ENCODE peak calls at places on chromosomes 6 and 20, in ten cellular contexts. D is GM12865, L is body of pancreas, J is psoas muscle, W is Peyer's patch, V is RWPE2, I is cardiac muscle cell, R is heart left ventricle, Q is endodermal cell, O is pancreas. A is an unnamed sample.

GRCh38 chr20:11001767-11002540 is 328.2 kb upstream of the JAG1 start:
- DNase-seq in D (no peak), L (no peak), J (peak), W (no peak), V (peak), I (peak), R (no peak), Q (no peak), O (no peak), A (no peak)

GRCh38 chr6:73249998-73250397 is 13.0 kb downstream of the KHDC1 start:
- DNase-seq in D (no peak), L (no peak), J (no peak), W (no peak), V (no peak), I (no peak), R (no peak), Q (no peak), O (no peak), A (no peak)

GRCh38 chr20:50037123-50037522 is 54.3 kb downstream of the SNAI1 start:
- DNase-seq in D (no peak), L (no peak), J (no peak), W (no peak), V (no peak), I (no peak), R (no peak), Q (no peak), O (no peak), A (no peak)

GRCh38 chr20:37299718-37300529 is 10.5 kb downstream of the MANBAL start:
- DNase-seq in D (no peak), L (no peak), J (no peak), W (peak), V (no peak), I (peak), R (no peak), Q (no peak), O (no peak), A (no peak)

GRCh38 chr20:24485981-24486380 is 16.6 kb downstream of the SYNDIG1 start:
- DNase-seq in D (no peak), L (no peak), J (no peak), W (no peak), V (no peak), I (no peak), R (no peak), Q (peak), O (no peak), A (no peak)

GRCh38 chr6:37202788-37203491 is 33.0 kb downstream of the PIM1 start:
- DNase-seq in D (no peak), L (no peak), J (no peak), W (peak), V (no peak), I (no peak), R (no peak), Q (peak), O (no peak), A (no peak)

GRCh38 chr6:136494710-136495109 is 55.5 kb downstream of the MAP7 start:
- DNase-seq in D (no peak), L (no peak), J (no peak), W (no peak), V (no peak), I (no peak), R (no peak), Q (no peak), O (no peak), A (no peak)

GRCh38 chr20:17655865-17656489 is 26.1 kb downstream of the RRBP1 start:
- DNase-seq in D (peak), L (peak), J (no peak), W (no peak), V (peak), I (no peak), R (no peak), Q (peak), O (peak), A (no peak)

GRCh38 chr20:58264271-58264670 is 35.8 kb upstream of the ANKRD60 start:
- DNase-seq in D (no peak), L (no peak), J (no peak), W (peak), V (no peak), I (no peak), R (no peak), Q (no peak), O (no peak), A (no peak)

GRCh38 chr6:154463573-154464419 is 46.7 kb downstream of the CNKSR3 start:
- DNase-seq in D (no peak), L (no peak), J (no peak), W (no peak), V (no peak), I (no peak), R (no peak), Q (no peak), O (no peak), A (no peak)

GRCh38 chr6:26118999-26119398 is 31.8 kb downstream of the HFE start:
- DNase-seq in D (no peak), L (no peak), J (no peak), W (no peak), V (no peak), I (peak), R (no peak), Q (no peak), O (no peak), A (no peak)

GRCh38 chr6:137155830-137156229 is 17.6 kb downstream of the IL22RA2 start:
- DNase-seq in D (peak), L (no peak), J (no peak), W (no peak), V (no peak), I (peak), R (no peak), Q (no peak), O (no peak), A (no peak)

GRCh38 chr20:23479043-23479442 is 11.9 kb upstream of the CST8 start:
- DNase-seq in D (no peak), L (no peak), J (no peak), W (no peak), V (no peak), I (no peak), R (no peak), Q (no peak), O (no peak), A (no peak)

GRCh38 chr6:7050911-7051779 is 56.6 kb upstream of the RREB1 start:
- DNase-seq in D (peak), L (peak), J (peak), W (peak), V (peak), I (peak), R (peak), Q (peak), O (peak), A (peak)

GRCh38 chr6:36445651-36446050 is 2.9 kb downstream of the KCTD20 start:
- DNase-seq in D (no peak), L (no peak), J (no peak), W (no peak), V (no peak), I (peak), R (no peak), Q (no peak), O (no peak), A (no peak)

GRCh38 chr6:150408842-150409241 is 40.0 kb downstream of the IYD start:
- DNase-seq in D (no peak), L (peak), J (no peak), W (no peak), V (no peak), I (no peak), R (no peak), Q (no peak), O (peak), A (no peak)

GRCh38 chr6:34709386-34709785 is 12.8 kb upstream of the ILRUN start:
- DNase-seq in D (no peak), L (peak), J (peak), W (no peak), V (no peak), I (peak), R (peak), Q (no peak), O (peak), A (no peak)

GRCh38 chr6:117346142-117346930 is 79.4 kb downstream of the ROS1 start:
- DNase-seq in D (no peak), L (no peak), J (no peak), W (no peak), V (no peak), I (peak), R (no peak), Q (no peak), O (no peak), A (no peak)

GRCh38 chr6:77368660-77369313 is 94.5 kb downstream of the HTR1B start:
- DNase-seq in D (no peak), L (peak), J (no peak), W (no peak), V (no peak), I (peak), R (no peak), Q (peak), O (peak), A (peak)

GRCh38 chr6:166691741-166692140 is 64.7 kb upstream of the RPS6KA2 start:
- DNase-seq in D (no peak), L (no peak), J (no peak), W (no peak), V (no peak), I (no peak), R (no peak), Q (no peak), O (no peak), A (no peak)

GRCh38 chr20:38645980-38646858 is 44.6 kb downstream of the ARHGAP40 start:
- DNase-seq in D (peak), L (peak), J (peak), W (peak), V (peak), I (peak), R (peak), Q (peak), O (peak), A (peak)

GRCh38 chr6:139944976-139945375 is 570.5 kb upstream of the CITED2 start:
- DNase-seq in D (no peak), L (no peak), J (no peak), W (no peak), V (no peak), I (peak), R (no peak), Q (no peak), O (no peak), A (no peak)

GRCh38 chr6:54194067-54194466 is 82.8 kb downstream of the MLIP start:
- DNase-seq in D (no peak), L (no peak), J (no peak), W (no peak), V (no peak), I (peak), R (no peak), Q (no peak), O (no peak), A (no peak)

GRCh38 chr20:10674684-10675455 is 1.1 kb upstream of the JAG1 start:
- DNase-seq in D (peak), L (peak), J (peak), W (peak), V (peak), I (peak), R (peak), Q (peak), O (peak), A (peak)

GRCh38 chr6:45423901-45424627 is 46.3 kb upstream of the SUPT3H start:
- DNase-seq in D (peak), L (no peak), J (peak), W (peak), V (no peak), I (peak), R (peak), Q (peak), O (no peak), A (peak)

GRCh38 chr6:39029156-39030011 is 19.2 kb upstream of the GLP1R start:
- DNase-seq in D (peak), L (peak), J (no peak), W (peak), V (no peak), I (peak), R (no peak), Q (peak), O (peak), A (peak)

GRCh38 chr6:136037246-136037884 is 185.9 kb downstream of the PDE7B start:
- DNase-seq in D (no peak), L (no peak), J (no peak), W (no peak), V (no peak), I (peak), R (no peak), Q (no peak), O (no peak), A (no peak)

GRCh38 chr6:6469074-6469473 is 119.4 kb upstream of the LY86 start:
- DNase-seq in D (no peak), L (no peak), J (no peak), W (no peak), V (peak), I (no peak), R (no peak), Q (no peak), O (no peak), A (no peak)

GRCh38 chr6:166958926-166959861 is 2.8 kb upstream of the RNASET2 start:
- DNase-seq in D (peak), L (no peak), J (no peak), W (peak), V (no peak), I (peak), R (no peak), Q (no peak), O (no peak), A (no peak)

GRCh38 chr6:113858067-113858604 is 991 bp downstream of the MARCKS start:
- DNase-seq in D (peak), L (peak), J (peak), W (peak), V (peak), I (peak), R (peak), Q (peak), O (peak), A (peak)

GRCh38 chr20:21517566-21518277 is 3.9 kb upstream of the NKX2-2 start:
- DNase-seq in D (no peak), L (no peak), J (no peak), W (peak), V (no peak), I (no peak), R (no peak), Q (peak), O (no peak), A (no peak)

GRCh38 chr6:13923527-13924145 is 1.1 kb upstream of the RNF182 start:
- DNase-seq in D (no peak), L (no peak), J (no peak), W (no peak), V (no peak), I (peak), R (no peak), Q (no peak), O (no peak), A (no peak)

DNA sequence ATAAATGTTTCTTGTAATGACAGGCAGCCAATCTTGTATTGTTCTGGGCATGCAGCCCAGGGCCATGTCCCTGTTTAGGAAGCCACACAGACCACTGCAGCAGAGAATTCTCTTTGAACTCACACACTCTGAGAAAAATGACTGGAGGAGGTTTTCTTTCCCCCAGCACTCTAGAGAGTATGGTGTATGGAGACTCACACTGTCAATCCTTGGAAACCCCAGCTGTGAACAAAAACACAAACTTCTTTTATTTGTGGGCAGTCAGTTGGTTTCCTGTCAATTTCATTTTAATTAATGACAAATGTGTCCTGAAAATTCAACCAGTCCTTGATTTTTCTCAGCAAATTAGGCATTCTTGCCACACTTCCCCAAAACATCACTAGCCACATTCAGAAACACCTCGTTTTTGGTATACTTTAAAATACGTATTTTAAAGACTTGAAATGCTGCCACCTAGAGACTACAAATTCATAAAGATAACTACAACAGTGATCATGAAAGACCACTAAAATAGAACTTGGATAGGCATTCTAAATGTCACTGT is 52.9 kb upstream of the UFL1 start:
- DNase-seq in D (peak), L (peak), J (no peak), W (no peak), V (no peak), I (no peak), R (no peak), Q (no peak), O (no peak), A (no peak)
- TF ChIP-seq CTCF in D (no peak), L (peak), J (no peak), W (no peak), V (peak), I (no peak), R (no peak), Q (peak), O (peak), A (peak)

GRCh38 chr6:142349215-142349823 is 47.5 kb downstream of the ADGRG6 start:
- DNase-seq in D (no peak), L (no peak), J (no peak), W (no peak), V (no peak), I (no peak), R (no peak), Q (no peak), O (no peak), A (no peak)
- TF ChIP-seq CTCF in D (no peak), L (no peak), J (no peak), W (no peak), V (no peak), I (no peak), R (no peak), Q (no peak), O (no peak), A (no peak)

GRCh38 chr6:107654736-107655135 is 164.8 kb downstream of the SOBP start:
- DNase-seq in D (no peak), L (no peak), J (no peak), W (no peak), V (no peak), I (no peak), R (no peak), Q (no peak), O (no peak), A (no peak)

GRCh38 chr6:107653861-107654394 is 164.0 kb downstream of the SOBP start:
- DNase-seq in D (no peak), L (no peak), J (no peak), W (no peak), V (no peak), I (no peak), R (no peak), Q (no peak), O (no peak), A (no peak)

GRCh38 chr6:107656883-107657282 is 167.0 kb downstream of the SOBP start:
- DNase-seq in D (peak), L (no peak), J (no peak), W (no peak), V (no peak), I (no peak), R (no peak), Q (no peak), O (no peak), A (no peak)

GRCh38 chr6:107656381-107656780 is 166.5 kb downstream of the SOBP start:
- DNase-seq in D (peak), L (no peak), J (no peak), W (no peak), V (no peak), I (no peak), R (no peak), Q (no peak), O (no peak), A (no peak)

DNA sequence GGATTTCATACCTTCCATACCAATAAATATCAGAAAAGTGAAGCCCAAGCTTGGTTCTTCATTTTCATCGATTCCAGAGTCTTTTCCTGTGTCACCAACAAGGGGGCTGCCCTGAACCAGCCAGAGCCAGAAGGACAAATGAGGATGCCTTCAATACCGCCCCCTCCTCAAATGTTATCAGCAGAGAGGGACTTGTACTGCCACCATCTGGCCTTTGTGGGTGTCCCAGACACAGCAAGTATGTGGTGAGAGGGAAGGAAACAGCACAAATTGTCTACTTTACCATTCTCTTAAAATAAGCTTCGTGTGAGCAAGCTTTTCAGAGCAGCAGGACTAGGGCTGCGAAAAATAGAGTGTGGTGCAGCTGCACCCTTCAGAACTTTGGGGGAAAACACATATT is 165.3 kb downstream of the SOBP start:
- DNase-seq in D (no peak), L (no peak), J (no peak), W (no peak), V (no peak), I (no peak), R (no peak), Q (peak), O (no peak), A (peak)
- TF ChIP-seq CTCF in D (peak), L (no peak), J (peak), W (peak), V (peak), I (no peak), R (peak), Q (peak), O (no peak), A (peak)

GRCh38 chr20:55417797-55418196 is 587.5 kb downstream of the CBLN4 start:
- DNase-seq in D (no peak), L (no peak), J (no peak), W (no peak), V (no peak), I (no peak), R (no peak), Q (no peak), O (no peak), A (no peak)

DNA sequence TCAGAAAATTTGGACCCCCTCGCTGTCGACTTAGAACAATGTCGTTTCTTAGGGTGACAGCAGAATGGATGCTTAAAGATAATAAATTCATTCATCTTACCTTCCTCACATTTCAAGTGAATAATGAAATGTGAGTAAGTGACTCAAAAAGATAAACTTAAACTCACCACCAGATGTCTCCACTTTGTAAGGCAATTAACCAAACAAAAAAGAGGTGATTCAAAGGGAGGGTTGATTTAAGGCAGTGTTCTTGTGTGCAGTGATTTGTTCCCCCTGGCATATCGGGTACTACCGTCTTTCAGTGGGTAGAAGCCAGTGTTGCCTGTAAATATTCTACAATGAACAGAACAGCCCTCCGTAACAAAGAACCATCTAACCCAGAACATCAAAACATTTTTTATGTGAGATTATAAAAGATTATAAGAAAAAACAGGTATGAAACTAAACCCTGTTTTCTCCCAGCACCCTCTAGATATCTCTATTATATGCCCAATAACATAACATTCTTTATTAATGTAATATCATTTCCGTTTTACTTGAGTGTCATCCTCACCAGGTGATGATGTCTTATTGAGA is 589.7 kb downstream of the CBLN4 start:
- DNase-seq in D (no peak), L (no peak), J (no peak), W (no peak), V (no peak), I (peak), R (no peak), Q (no peak), O (no peak), A (no peak)
- TF ChIP-seq CTCF in D (no peak), L (peak), J (no peak), W (peak), V (peak), I (no peak), R (peak), Q (peak), O (no peak), A (no peak)

GRCh38 chr6:2695464-2696095 is 55.1 kb downstream of the MYLK4 start:
- DNase-seq in D (peak), L (no peak), J (no peak), W (no peak), V (no peak), I (peak), R (no peak), Q (no peak), O (no peak), A (no peak)
- TF ChIP-seq CTCF in D (peak), L (no peak), J (peak), W (peak), V (peak), I (peak), R (peak), Q (peak), O (no peak), A (no peak)

DNA sequence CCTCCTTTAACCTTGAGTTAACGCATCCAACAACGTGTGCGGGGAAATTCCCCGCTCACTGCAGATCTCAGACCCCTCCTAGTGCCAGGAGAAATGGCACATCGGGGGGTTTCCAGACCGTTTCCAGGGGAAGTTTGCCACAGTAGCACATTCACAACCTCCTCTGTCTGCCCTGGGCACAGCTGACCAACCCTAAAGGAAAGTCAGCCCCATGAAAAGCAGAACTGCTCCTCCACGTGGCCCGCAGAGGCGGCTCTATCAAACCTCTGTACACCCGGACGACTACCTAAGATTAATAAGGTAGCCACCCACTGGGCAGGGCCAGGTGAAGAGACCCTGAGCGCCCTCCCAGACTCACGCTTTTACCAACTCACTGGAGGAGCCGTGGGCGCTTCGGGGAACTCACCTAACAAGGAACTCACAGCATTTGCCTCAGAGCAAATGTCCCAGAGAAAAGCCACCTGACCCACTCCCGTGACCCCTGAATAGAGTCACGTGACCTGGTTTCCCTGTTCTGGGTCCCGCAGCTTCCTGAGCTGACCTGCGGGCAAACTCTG is 93.1 kb downstream of the PRND start:
- DNase-seq in D (peak), L (no peak), J (no peak), W (peak), V (no peak), I (no peak), R (no peak), Q (no peak), O (no peak), A (no peak)
- TF ChIP-seq CTCF in D (no peak), L (no peak), J (no peak), W (no peak), V (no peak), I (no peak), R (no peak), Q (no peak), O (no peak), A (no peak)

GRCh38 chr6:90212274-90212673 is 84.4 kb downstream of the BACH2 start:
- DNase-seq in D (peak), L (no peak), J (no peak), W (no peak), V (no peak), I (no peak), R (no peak), Q (peak), O (no peak), A (no peak)
- TF ChIP-seq CTCF in D (peak), L (no peak), J (no peak), W (no peak), V (no peak), I (no peak), R (no peak), Q (peak), O (no peak), A (no peak)